ENCODE peak calls at places on chromosomes 7 and 10, in nine cellular contexts. Y, G, Q, Z, M, R, J, L and D are unnamed samples.

GRCh38 chr7:142301299-142301698 is 43.4 kb upstream of the PRSS58 start:
- DNase-seq in Z (no peak), L (no peak), Y (no peak), J (no peak), M (no peak), R (no peak), Q (no peak), G (no peak), D (no peak)

GRCh38 chr7:2003931-2004812 is 228.6 kb downstream of the MAD1L1 start:
- DNase-seq in G (peak; percentile 0), R (no peak), Y (no peak), J (no peak), L (no peak), Q (peak; percentile 1), Z (no peak), M (peak; percentile 37), D (no peak)

GRCh38 chr10:60943372-60944158 is 420 bp downstream of the RHOBTB1 start:
- DNase-seq in L (no peak), G (peak; percentile 11), Z (no peak), M (peak; percentile 53), J (peak; percentile 45), Q (peak; percentile 7), Y (peak; percentile 66), R (no peak), D (peak; percentile 40)

GRCh38 chr10:103822052-103822716 is 33.2 kb downstream of the SH3PXD2A start:
- DNase-seq in G (no peak), R (no peak), M (no peak), Q (no peak), J (no peak), L (no peak), Z (no peak), Y (no peak), D (no peak)

GRCh38 chr7:150992833-150993302 is 2.1 kb downstream of the NOS3 start:
- DNase-seq in G (no peak), Q (no peak), R (no peak), Y (no peak), M (no peak), Z (no peak), J (no peak), L (no peak), D (no peak)

GRCh38 chr10:135601-136464 is 578 bp downstream of the ZMYND11 start:
- DNase-seq in G (peak; percentile 68), L (no peak), R (no peak), Z (no peak), J (peak; percentile 54), Y (peak; percentile 60), M (peak; percentile 68), Q (peak; percentile 60), D (peak; percentile 76)

GRCh38 chr7:96303686-96304443 is 18.0 kb downstream of the SLC25A13 start:
- DNase-seq in R (no peak), J (no peak), G (no peak), Z (peak; percentile 58), Y (peak; percentile 75), Q (no peak), L (peak; percentile 85), M (peak; percentile 62), D (no peak)

GRCh38 chr7:28627263-28627653 is 214.9 kb downstream of the CREB5 start:
- DNase-seq in L (no peak), J (no peak), R (peak; percentile 10), Z (no peak), G (no peak), Y (no peak), M (no peak), Q (no peak), D (no peak)

GRCh38 chr10:77192402-77192801 is 445.2 kb downstream of the KCNMA1 start:
- DNase-seq in R (no peak), Y (no peak), Z (no peak), Q (no peak), M (no peak), G (no peak), L (no peak), J (no peak), D (no peak)

GRCh38 chr7:22972207-22972606 is 41.7 kb downstream of the HYCC1 start:
- DNase-seq in R (no peak), Z (no peak), Y (no peak), L (no peak), J (no peak), G (no peak), M (no peak), Q (no peak), D (no peak)

GRCh38 chr10:7405637-7406036 is 5.2 kb downstream of the SFMBT2 start:
- DNase-seq in G (no peak), M (no peak), J (no peak), L (no peak), R (no peak), Q (no peak), Y (no peak), Z (no peak), D (no peak)

GRCh38 chr10:91006001-91006751 is 85.3 kb upstream of the ANKRD1 start:
- DNase-seq in R (peak; percentile 43), M (peak; percentile 69), L (peak; percentile 32), Z (peak; percentile 43), Q (peak; percentile 69), J (peak; percentile 22), G (peak; percentile 53), Y (peak; percentile 71), D (peak; percentile 74)

GRCh38 chr7:131285558-131285957 is 42.1 kb upstream of the MKLN1 start:
- DNase-seq in Y (no peak), R (peak; percentile 42), Q (no peak), Z (no peak), L (no peak), J (no peak), M (no peak), G (no peak), D (no peak)

GRCh38 chr7:68224041-68224534 is 1227.5 kb downstream of the TYW1 start:
- DNase-seq in Q (no peak), Z (no peak), J (peak; percentile 33), M (no peak), G (no peak), R (no peak), L (no peak), Y (peak; percentile 7), D (no peak)

GRCh38 chr10:103457896-103458583 is 660 bp downstream of the CALHM1 start:
- DNase-seq in Y (no peak), J (no peak), R (no peak), Q (no peak), L (no peak), G (no peak), M (no peak), Z (no peak), D (no peak)

GRCh38 chr7:47505317-47506007 is 76.4 kb downstream of the TNS3 start:
- DNase-seq in J (no peak), L (no peak), Y (no peak), Z (no peak), G (no peak), Q (no peak), R (no peak), M (no peak), D (no peak)

GRCh38 chr10:43235070-43235900 is 31.6 kb downstream of the RASGEF1A start:
- DNase-seq in Z (no peak), R (no peak), L (no peak), Q (peak; percentile 1), M (peak; percentile 38), G (no peak), J (no peak), Y (no peak), D (no peak)

GRCh38 chr10:101262147-101262546 is 32.9 kb upstream of the LBX1 start:
- DNase-seq in Y (no peak), Z (no peak), G (no peak), J (no peak), Q (no peak), R (no peak), M (no peak), L (no peak), D (no peak)

GRCh38 chr10:71396714-71397339 is at the start of gene CDH23:
- DNase-seq in J (peak; percentile 56), R (no peak), Q (no peak), G (peak; percentile 26), M (peak; percentile 71), Y (no peak), Z (no peak), L (no peak), D (no peak)

GRCh38 chr7:73988197-73988596 is 39.8 kb upstream of the ELN start:
- DNase-seq in M (no peak), G (no peak), Y (no peak), Q (no peak), R (no peak), Z (no peak), L (no peak), J (no peak), D (no peak)

GRCh38 chr7:6398943-6399342 is 48.8 kb downstream of the DAGLB start:
- DNase-seq in Y (no peak), Q (no peak), J (no peak), R (no peak), L (peak; percentile 34), M (no peak), Z (no peak), G (no peak), D (no peak)

GRCh38 chr10:104580774-104581675 is 60.1 kb upstream of the SORCS3 start:
- DNase-seq in J (peak; percentile 71), Q (peak; percentile 68), M (peak; percentile 70), G (peak; percentile 62), Z (peak; percentile 35), L (no peak), R (peak; percentile 31), Y (peak; percentile 76), D (peak; percentile 76)

GRCh38 chr10:9944690-9945089 is 1073.0 kb upstream of the CELF2 start:
- DNase-seq in J (no peak), Q (no peak), Z (no peak), G (no peak), M (no peak), Y (no peak), R (no peak), L (no peak), D (no peak)

GRCh38 chr7:150406311-150406564 is 27.1 kb downstream of the ZNF775 start:
- DNase-seq in R (no peak), Z (no peak), L (no peak), G (no peak), M (no peak), Y (peak; percentile 23), Q (no peak), J (peak; percentile 38), D (peak; percentile 51)

GRCh38 chr10:110667620-110668343 is 23.6 kb downstream of the RBM20 start:
- DNase-seq in Y (no peak), M (no peak), G (no peak), J (no peak), L (no peak), Q (no peak), Z (no peak), R (no peak), D (no peak)

GRCh38 chr10:9096288-9096687 is 1041.8 kb downstream of the GATA3 start:
- DNase-seq in Q (peak; percentile 21), L (no peak), R (no peak), M (no peak), G (no peak), Z (no peak), J (no peak), Y (no peak), D (peak; percentile 36)

GRCh38 chr10:58044072-58044471 is 223.6 kb downstream of the IPMK start:
- DNase-seq in M (no peak), Q (no peak), R (no peak), G (no peak), Y (no peak), Z (peak; percentile 86), L (peak; percentile 70), J (no peak), D (no peak)

GRCh38 chr10:11610855-11611247 is 599 bp downstream of the USP6NL start:
- DNase-seq in G (peak; percentile 29), J (peak; percentile 37), Q (peak; percentile 6), M (peak; percentile 66), L (no peak), R (peak; percentile 7), Z (no peak), Y (peak; percentile 63), D (peak; percentile 54)

GRCh38 chr7:6307762-6308161 is 35.3 kb upstream of the CYTH3 start:
- DNase-seq in Y (no peak), G (no peak), Q (no peak), L (no peak), R (no peak), J (no peak), Z (no peak), M (no peak), D (no peak)

GRCh38 chr10:93707623-93708022 is 5.2 kb upstream of the FRA10AC1 start:
- DNase-seq in Z (no peak), M (no peak), R (no peak), L (no peak), G (no peak), Y (no peak), J (no peak), Q (no peak), D (no peak)

GRCh38 chr10:62814901-62815372 is 1.2 kb downstream of the EGR2 start:
- DNase-seq in R (no peak), Z (no peak), G (no peak), Y (no peak), Q (no peak), M (no peak), L (no peak), J (no peak), D (peak; percentile 50)